ENCODE peak calls at places on chromosomes 6 and 20, in five cellular contexts. V is transverse colon, N is fibroblast of lung, G is upper lobe of left lung, Y is ovary. F is an unnamed sample. For H3K4me1, the result is how much of the 10 kb centered on the place peaks cover.

GRCh38 chr6:6179858-6180257 is 140.6 kb downstream of the F13A1 start:
- DNase-seq in G (no peak), N (no peak), V (no peak), Y (no peak), F (no peak)

GRCh38 chr6:21754891-21755290 is 161.3 kb downstream of the SOX4 start:
- DNase-seq in N (peak), Y (no peak), G (no peak), V (no peak), F (no peak)

GRCh38 chr6:167207527-167207926 is 49.7 kb upstream of the GPR31 start:
- DNase-seq in V (no peak), G (no peak), N (no peak), Y (no peak), F (no peak)

GRCh38 chr6:72733045-72733444 is 111.2 kb downstream of the KCNQ5 start:
- DNase-seq in N (no peak), V (no peak), Y (no peak), G (no peak), F (no peak)

GRCh38 chr20:5570442-5570841 is 179.8 kb upstream of the SHLD1 start:
- DNase-seq in Y (no peak), N (no peak), G (no peak), V (no peak), F (no peak)

GRCh38 chr20:34260208-34260942 is 19.2 kb downstream of the ASIP start:
- DNase-seq in N (no peak), V (no peak), Y (no peak), G (no peak), F (no peak)

GRCh38 chr20:37102571-37102970 is 6.8 kb upstream of the RBL1 start:
- DNase-seq in G (no peak), N (no peak), Y (no peak), V (no peak), F (no peak)

GRCh38 chr6:106495014-106495413 is 134.3 kb downstream of the RTN4IP1 start:
- DNase-seq in Y (no peak), N (no peak), G (no peak), V (no peak), F (no peak)

GRCh38 chr20:59933849-59934585 is 580 bp upstream of the SYCP2 start:
- DNase-seq in Y (peak), V (peak), N (peak), G (peak), F (no peak)

GRCh38 chr6:153106021-153106420 is 25.1 kb downstream of the RGS17 start:
- DNase-seq in G (no peak), N (no peak), Y (no peak), V (no peak), F (no peak)

GRCh38 chr6:16914184-16914583 is 152.9 kb upstream of the ATXN1 start:
- DNase-seq in N (no peak), G (no peak), Y (no peak), V (no peak), F (no peak)

GRCh38 chr6:83592770-83593394 is 80.5 kb downstream of the PRSS35 start:
- DNase-seq in Y (no peak), N (peak), V (no peak), G (no peak), F (no peak)

GRCh38 chr20:8414611-8415274 is 282.7 kb downstream of the PLCB1 start:
- DNase-seq in Y (no peak), V (no peak), N (peak), G (no peak), F (no peak)

GRCh38 chr6:169675011-169675410 is 26.8 kb downstream of the WDR27 start:
- DNase-seq in V (no peak), Y (no peak), G (no peak), N (no peak), F (no peak)

GRCh38 chr20:1813101-1813529 is 82.1 kb upstream of the SIRPA start:
- DNase-seq in Y (peak), G (peak), N (peak), V (peak), F (peak)

GRCh38 chr6:154555075-154555677 is 44.7 kb upstream of the CNKSR3 start:
- DNase-seq in N (peak), V (peak), Y (no peak), G (no peak), F (no peak)

GRCh38 chr6:40732878-40733277 is 145.7 kb upstream of the LRFN2 start:
- DNase-seq in V (no peak), N (no peak), G (no peak), Y (no peak), F (no peak)

GRCh38 chr20:35279040-35279439 is 1.1 kb upstream of the MMP24OS start:
- DNase-seq in N (no peak), V (no peak), G (no peak), Y (no peak), F (no peak)

GRCh38 chr6:162907876-162908481 is 180.2 kb downstream of the PACRG start:
- DNase-seq in V (no peak), N (peak), Y (no peak), G (no peak), F (no peak)

GRCh38 chr20:21393142-21393541 is 4.2 kb downstream of the NKX2-4 start:
- DNase-seq in N (no peak), V (no peak), Y (no peak), G (no peak), F (no peak)

GRCh38 chr6:27547157-27548075 is 74.5 kb upstream of the ZNF184 start:
- DNase-seq in V (no peak), N (peak), G (no peak), Y (no peak), F (no peak)

GRCh38 chr20:35721219-35721618 is 20.8 kb downstream of the RBM39 start:
- DNase-seq in V (no peak), Y (no peak), G (no peak), N (no peak), F (no peak)

GRCh38 chr20:25470045-25470444 is 62.6 kb downstream of the GINS1 start:
- DNase-seq in N (peak), G (no peak), Y (no peak), V (peak), F (no peak)

GRCh38 chr6:31070711-31071197 is 41.6 kb downstream of the C6orf15 start:
- DNase-seq in G (peak), Y (peak), N (peak), V (no peak), F (no peak)

GRCh38 chr6:129672883-129673631 is 36.9 kb downstream of the ARHGAP18 start:
- DNase-seq in Y (no peak), V (no peak), G (no peak), N (peak), F (no peak)

GRCh38 chr6:113120577-113121285 is 736.4 kb upstream of the MARCKS start:
- DNase-seq in Y (no peak), V (no peak), G (no peak), N (peak), F (no peak)

GRCh38 chr20:52025938-52026337 is 165.6 kb downstream of the ZFP64 start:
- DNase-seq in N (no peak), Y (no peak), G (no peak), V (no peak), F (no peak)

GRCh38 chr20:46070215-46070910 is 19.4 kb downstream of the NCOA5 start:
- DNase-seq in V (no peak), Y (no peak), G (no peak), N (peak), F (no peak)

GRCh38 chr20:48739395-48740268 is 88.2 kb downstream of the PREX1 start:
- DNase-seq in N (no peak), G (no peak), Y (no peak), V (no peak), F (no peak)

GRCh38 chr6:72363844-72364740 is 257.8 kb upstream of the KCNQ5 start:
- DNase-seq in N (peak), Y (peak), G (no peak), V (no peak), F (no peak)

GRCh38 chr20:8128291-8129046 is 3.6 kb upstream of the PLCB1 start:
- DNase-seq in N (no peak), V (no peak), Y (no peak), G (no peak), F (no peak)

GRCh38 chr6:158376650-158377081 is 64.4 kb downstream of the TULP4 start:
- DNase-seq in Y (no peak), V (no peak), N (peak), G (no peak), F (no peak)

GRCh38 chr6:41122918-41123317 is 31.2 kb downstream of the TREML1 start:
- DNase-seq in Y (no peak), G (peak), V (no peak), N (no peak), F (no peak)

GRCh38 chr6:88538130-88538706 is 372.1 kb upstream of the CNR1 start:
- DNase-seq in Y (no peak), G (no peak), V (no peak), N (peak), F (peak)

DNA sequence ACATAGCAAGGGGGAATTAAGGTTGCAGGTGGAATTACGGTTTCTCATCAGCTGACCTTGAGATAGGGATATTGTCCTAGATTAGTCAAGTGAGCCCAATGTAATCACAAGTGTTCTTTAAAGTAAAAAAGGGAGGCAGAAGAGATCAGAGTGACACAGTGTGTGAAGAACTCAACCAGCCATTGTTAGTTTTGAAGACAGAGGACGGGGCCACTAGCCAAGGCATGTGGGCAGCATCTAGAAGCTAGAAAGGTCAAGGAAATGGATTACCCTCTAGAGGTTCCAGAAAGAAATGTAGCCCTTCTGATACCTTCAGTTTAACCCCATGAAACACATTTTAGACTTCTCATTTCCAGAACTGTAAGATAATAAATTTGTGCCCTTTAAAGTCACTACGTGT is 18.5 kb upstream of the TSPYL1 start:
- DNase-seq in Y (no peak), V (no peak), G (no peak), N (no peak), F (no peak)
- H3K4me1 ChIP-seq in Y (under half), V (under half), G (under half), N (under half), F (under half)

DNA sequence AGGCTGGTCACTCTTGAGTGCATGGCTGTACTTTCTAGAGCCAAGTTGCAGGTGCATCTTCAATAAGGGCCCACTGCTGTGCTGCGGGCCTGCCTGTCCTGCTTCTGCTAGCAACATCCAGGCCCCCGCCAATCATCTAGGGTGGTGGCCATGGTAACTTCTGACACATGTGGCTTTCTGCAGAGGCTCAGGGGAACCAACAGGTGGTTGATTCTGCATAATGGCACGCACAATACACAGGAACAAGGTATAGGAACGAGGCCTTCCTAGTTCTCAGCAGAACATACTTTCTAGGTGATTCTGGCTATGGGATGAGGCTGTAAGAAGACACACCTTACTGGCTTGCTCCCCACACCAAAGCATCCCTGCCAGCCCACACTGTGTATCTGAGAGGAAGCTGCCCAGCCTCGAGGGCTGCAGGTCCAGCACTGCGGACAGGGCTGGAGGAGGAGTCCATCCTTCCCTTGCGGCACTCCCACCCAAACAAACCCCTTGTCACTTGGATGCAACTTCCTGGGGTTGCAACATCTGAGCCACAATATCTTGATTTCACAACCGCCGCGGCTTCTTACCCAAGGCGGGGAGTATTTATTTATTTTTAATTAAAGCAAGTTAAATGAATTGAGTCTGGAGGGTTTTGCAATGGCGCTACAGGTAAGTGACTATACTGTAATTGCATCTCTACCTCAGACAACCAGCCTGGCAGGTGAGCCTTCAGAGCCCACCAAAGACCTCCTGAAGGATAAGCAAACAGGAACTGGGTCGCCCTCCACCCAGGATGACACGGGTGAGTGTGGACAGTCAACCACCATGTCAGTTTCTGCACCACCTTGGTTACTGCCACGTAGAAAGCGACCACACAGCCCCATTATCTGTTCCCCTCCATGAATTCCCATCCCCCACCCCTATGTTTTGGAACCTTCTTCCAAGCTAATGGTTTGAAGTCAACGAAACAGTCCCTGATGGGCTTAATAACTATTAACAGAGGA is 49.6 kb downstream of the SULF2 start:
- DNase-seq in N (no peak), Y (no peak), V (no peak), G (peak), F (no peak)
- H3K4me3 ChIP-seq in N (no peak), Y (no peak), V (no peak), G (no peak), F (no peak)

DNA sequence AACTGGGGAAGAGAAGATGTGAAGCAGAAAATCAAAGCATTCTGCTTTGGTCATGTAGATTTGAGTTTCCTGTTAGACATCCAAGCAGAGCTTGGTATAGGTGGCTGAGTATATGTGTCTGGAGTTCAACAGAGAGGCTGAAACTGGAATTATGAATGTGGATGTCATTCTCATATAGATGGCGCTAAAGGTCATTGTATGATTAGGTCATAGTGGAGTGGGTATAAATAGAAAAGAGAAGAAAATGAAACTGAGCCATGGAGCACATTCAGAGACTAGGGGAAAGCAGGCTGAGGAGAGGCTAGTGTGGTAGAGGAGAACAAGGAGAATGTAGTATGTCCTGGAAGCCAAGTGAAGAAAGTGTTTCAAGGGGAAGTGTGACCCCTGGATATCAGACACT is 295.6 kb upstream of the PLN start:
- DNase-seq in Y (no peak), V (no peak), N (no peak), G (no peak), F (no peak)
- TF ChIP-seq CTCF in Y (no peak), V (no peak), N (no peak), G (no peak), F (no peak)

GRCh38 chr6:56667336-56667735 is 24.6 kb upstream of the DST start:
- DNase-seq in N (peak), G (no peak), V (no peak), Y (no peak), F (no peak)
- H3K4me1 ChIP-seq in N (under half), G (under half), V (under half), Y (under half), F (under half)

DNA sequence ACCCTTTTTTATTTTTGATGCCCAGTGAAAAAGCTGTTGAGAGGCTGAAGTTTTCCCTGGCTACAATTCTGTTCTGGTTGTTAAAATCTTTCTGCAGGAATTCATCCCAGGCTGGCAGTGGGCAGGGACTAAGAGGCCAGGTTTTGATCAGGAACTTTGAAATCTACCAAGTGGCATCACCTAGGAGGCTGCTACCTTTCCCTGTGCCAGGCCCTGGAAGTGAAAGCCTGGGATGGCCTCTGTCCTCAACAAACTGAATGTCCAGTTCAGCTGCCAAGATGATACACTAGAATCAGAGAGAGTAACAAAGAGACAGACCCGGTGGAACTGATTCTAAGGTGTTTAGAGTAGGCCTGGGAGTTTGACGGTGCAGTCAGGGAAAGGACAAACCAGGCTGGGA is 596 bp downstream of the IYD start:
- DNase-seq in N (no peak), V (no peak), G (no peak), Y (no peak), F (no peak)
- H3K4me3 ChIP-seq in N (no peak), V (no peak), G (no peak), Y (no peak), F (no peak)

DNA sequence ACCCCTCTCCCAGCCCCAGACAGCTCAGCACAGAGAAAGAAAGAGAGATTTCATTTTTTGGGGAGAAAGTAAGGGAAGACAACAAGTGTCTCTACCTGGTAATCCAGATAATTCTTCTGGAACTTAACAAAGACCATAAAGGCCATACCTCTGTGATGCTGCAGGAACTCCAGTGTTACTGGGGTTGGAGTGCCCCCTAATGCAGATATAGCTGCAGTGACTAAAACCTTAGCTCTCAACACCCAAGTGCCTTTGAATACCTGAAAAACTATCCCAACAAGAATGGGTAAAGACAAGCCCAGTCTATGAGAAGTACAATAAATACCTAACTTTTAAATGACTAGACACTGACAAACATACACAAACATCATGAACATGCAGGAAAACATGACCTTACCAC is 365.3 kb upstream of the PTCHD4 start:
- DNase-seq in N (peak), G (no peak), Y (no peak), V (no peak), F (no peak)
- TF ChIP-seq CTCF in N (no peak), G (no peak), Y (no peak), V (no peak), F (no peak)

DNA sequence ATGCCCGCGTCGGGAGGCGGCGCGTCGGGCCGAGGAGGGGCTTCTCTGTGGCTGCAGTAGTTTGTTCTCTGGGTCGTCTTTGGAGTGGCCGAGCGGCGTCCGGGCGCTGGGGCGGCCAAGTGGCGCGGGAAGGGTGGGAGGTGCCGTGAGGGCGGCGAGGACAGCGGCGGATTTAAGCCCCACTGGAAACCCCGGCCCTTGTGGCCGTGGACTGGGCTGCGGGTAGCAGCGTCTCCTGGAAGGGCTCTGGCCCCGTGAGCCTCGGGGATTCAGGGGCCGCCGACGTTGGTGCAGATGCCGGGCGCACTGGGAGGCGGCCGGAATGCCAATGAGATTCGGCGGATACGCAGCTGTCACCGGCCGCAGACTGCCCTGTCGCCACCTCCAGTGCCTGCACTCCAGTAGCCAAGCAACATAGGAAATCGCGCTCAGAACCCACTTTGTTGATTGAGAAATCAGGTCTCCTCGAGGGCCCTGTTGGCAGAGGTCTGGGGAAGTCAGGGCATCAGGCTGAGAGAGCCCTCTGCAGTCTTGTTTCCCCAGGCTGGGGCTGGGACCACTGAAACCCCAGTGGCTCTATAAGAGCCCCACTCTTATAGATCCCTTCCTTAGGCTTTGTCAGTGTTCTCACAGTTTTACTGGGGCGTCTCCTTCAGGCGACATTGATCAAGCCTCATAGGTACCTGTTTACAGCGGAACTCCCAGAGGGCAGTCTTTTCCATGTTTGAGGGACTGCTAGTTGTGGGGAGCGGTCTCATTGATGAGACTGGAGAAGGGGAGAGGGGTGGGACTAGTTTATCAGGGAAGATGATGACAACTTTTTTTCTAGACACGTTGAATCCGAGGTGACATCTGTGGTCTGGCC is 642 bp downstream of the GZF1 start:
- DNase-seq in N (peak), V (peak), G (peak), Y (peak), F (no peak)
- H3K4me1 ChIP-seq in N (under half), V (under half), G (under half), Y (under half), F (half or more)

F was measured in vagina.